ENCODE peak calls at places on chromosomes 11 and 22, in nine cellular contexts. U is bronchial epithelial cell, A is MG63, K is OCI-LY7, N is GM23248, F is colonic mucosa, S is transverse colon, V is dorsolateral prefrontal cortex, Q is epithelial cell of esophagus. C is an unnamed sample.

GRCh38 chr11:44940835-44941234 is 9.8 kb downstream of the TP53I11 start:
- DNase-seq in U (no peak), A (no peak), K (no peak), N (no peak), F (no peak), S (no peak), V (no peak), Q (no peak), C (no peak)

GRCh38 chr11:44427432-44427831 is 117.5 kb upstream of the ALX4 start:
- DNase-seq in U (no peak), A (no peak), K (peak; percentile 9), N (no peak), F (peak; percentile 18), S (no peak), V (no peak), Q (no peak), C (peak; percentile 27)

GRCh38 chr11:2444301-2445106 is at the start of the genes KCNQ1 and TRPM5:
- DNase-seq in U (no peak), A (peak; percentile 59), K (peak; percentile 69), N (no peak), F (peak; percentile 85), S (peak; percentile 87), V (no peak), Q (no peak), C (peak; percentile 83)

GRCh38 chr22:21778705-21779363 is 43.2 kb upstream of the YPEL1 start:
- DNase-seq in U (peak; percentile 13), A (no peak), K (no peak), N (peak; percentile 76), F (no peak), S (no peak), V (no peak), Q (peak; percentile 41), C (no peak)

GRCh38 chr11:15836801-15837200 is 519.5 kb downstream of the SOX6 start:
- DNase-seq in U (no peak), A (no peak), K (no peak), N (no peak), F (no peak), S (no peak), V (no peak), Q (no peak), C (no peak)

GRCh38 chr22:38317237-38317994 is at the start of gene CSNK1E:
- DNase-seq in U (no peak), A (peak; percentile 76), K (peak; percentile 79), N (peak; percentile 87), F (peak; percentile 84), S (peak; percentile 86), V (peak; percentile 83), Q (peak; percentile 73), C (peak; percentile 62)

GRCh38 chr11:11252403-11252802 is 100.6 kb downstream of the CSNK2A3 start:
- DNase-seq in U (no peak), A (no peak), K (peak; percentile 82), N (no peak), F (no peak), S (no peak), V (no peak), Q (no peak), C (no peak)

GRCh38 chr11:17526326-17526725 is 17.9 kb downstream of the USH1C start:
- DNase-seq in U (no peak), A (no peak), K (no peak), N (no peak), F (no peak), S (no peak), V (no peak), Q (no peak), C (no peak)

GRCh38 chr11:103959279-103959930 is 77.0 kb upstream of the DDI1 start:
- DNase-seq in U (no peak), A (peak; percentile 78), K (peak; percentile 38), N (peak; percentile 51), F (no peak), S (no peak), V (no peak), Q (no peak), C (no peak)

GRCh38 chr22:31489632-31490495 is at the start of gene EIF4ENIF1:
- DNase-seq in U (peak; percentile 48), A (peak; percentile 88), K (peak; percentile 87), N (peak; percentile 88), F (peak; percentile 88), S (peak; percentile 89), V (peak; percentile 83), Q (peak; percentile 87), C (peak; percentile 89)

GRCh38 chr11:118749429-118749828 is 41.5 kb downstream of the DDX6 start:
- DNase-seq in U (no peak), A (no peak), K (no peak), N (no peak), F (no peak), S (no peak), V (no peak), Q (no peak), C (no peak)

GRCh38 chr11:111331711-111332479 is 33.5 kb downstream of the POU2AF3 start:
- DNase-seq in U (peak; percentile 71), A (peak; percentile 65), K (no peak), N (peak; percentile 87), F (no peak), S (no peak), V (no peak), Q (peak; percentile 25), C (no peak)

GRCh38 chr11:113874920-113875413 is 405 bp downstream of the USP28 start:
- DNase-seq in U (peak; percentile 25), A (no peak), K (no peak), N (no peak), F (peak; percentile 45), S (no peak), V (no peak), Q (no peak), C (no peak)

GRCh38 chr11:76806131-76806530 is 23.0 kb downstream of the TSKU start:
- DNase-seq in U (no peak), A (no peak), K (no peak), N (no peak), F (peak; percentile 19), S (no peak), V (no peak), Q (no peak), C (no peak)

GRCh38 chr11:31813242-31813960 is 2.3 kb upstream of the PAX6 start:
- DNase-seq in U (no peak), A (no peak), K (no peak), N (no peak), F (no peak), S (no peak), V (no peak), Q (peak; percentile 27), C (no peak)

GRCh38 chr22:32808038-32808445 is 6.5 kb downstream of the TIMP3 start:
- DNase-seq in U (no peak), A (no peak), K (no peak), N (peak; percentile 24), F (no peak), S (no peak), V (no peak), Q (no peak), C (no peak)

GRCh38 chr11:45093761-45094455 is 52.5 kb upstream of the PRDM11 start:
- DNase-seq in U (no peak), A (no peak), K (no peak), N (no peak), F (peak; percentile 11), S (no peak), V (no peak), Q (no peak), C (no peak)

GRCh38 chr11:32231909-32232493 is 141.1 kb downstream of the RCN1 start:
- DNase-seq in U (peak; percentile 50), A (peak; percentile 13), K (peak; percentile 14), N (peak; percentile 63), F (no peak), S (no peak), V (no peak), Q (peak; percentile 50), C (peak; percentile 52)

GRCh38 chr11:21505070-21505469 is 687.8 kb upstream of the ANO5 start:
- DNase-seq in U (no peak), A (no peak), K (no peak), N (no peak), F (no peak), S (no peak), V (no peak), Q (no peak), C (no peak)

GRCh38 chr11:102473543-102473942 is 21.0 kb upstream of the TMEM123 start:
- DNase-seq in U (no peak), A (no peak), K (no peak), N (no peak), F (peak; percentile 93), S (peak; percentile 83), V (no peak), Q (no peak), C (no peak)

GRCh38 chr11:1676254-1676740 is 20.7 kb upstream of the KRTAP5-6 start:
- DNase-seq in U (no peak), A (no peak), K (no peak), N (no peak), F (no peak), S (no peak), V (no peak), Q (no peak), C (no peak)

GRCh38 chr11:911031-911889 is 650 bp upstream of the CHID1 start:
- DNase-seq in U (peak; percentile 25), A (peak; percentile 83), K (no peak), N (peak; percentile 92), F (peak; percentile 39), S (peak; percentile 47), V (peak; percentile 53), Q (peak; percentile 42), C (no peak)

DNA sequence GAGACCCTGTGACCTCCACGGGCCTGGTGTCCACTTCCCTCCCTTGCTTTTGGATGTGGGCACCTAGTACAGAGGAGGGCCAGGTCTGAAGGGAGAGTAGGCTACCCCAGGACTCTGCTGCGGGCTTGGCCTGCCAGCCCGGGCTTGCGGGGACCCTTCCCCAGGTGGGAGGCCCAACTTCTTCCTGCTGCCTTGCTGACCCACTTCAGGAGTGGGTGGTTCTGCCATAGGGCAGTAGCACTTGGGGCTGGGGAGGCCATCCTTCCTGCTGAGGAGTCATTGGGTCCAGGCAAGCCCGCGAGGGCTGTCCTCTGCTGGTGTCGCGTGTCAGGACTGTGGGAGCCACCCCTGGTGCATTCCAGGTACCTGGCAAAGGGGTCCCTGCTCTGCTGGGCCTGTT is 1250.0 kb downstream of the BRD1 start:
- DNase-seq in U (no peak), A (no peak), K (no peak), N (no peak), F (no peak), S (no peak), V (no peak), Q (no peak), C (no peak)
- H3K4me3 ChIP-seq in U (no peak overlapping the region), A (no peak overlapping the region), K (no peak overlapping the region), N (no peak overlapping the region), F (no peak overlapping the region), S (no peak overlapping the region), V (peak overlapping the region; percentile 70), Q (no peak overlapping the region), C (no peak overlapping the region)

GRCh38 chr11:65432686-65433582 is 10.3 kb downstream of the NEAT1 start:
- DNase-seq in U (peak; percentile 28), A (no peak), K (peak; percentile 72), N (peak; percentile 62), F (no peak), S (peak; percentile 3), V (no peak), Q (peak; percentile 17), C (no peak)
- H3K4me3 ChIP-seq in U (no peak overlapping the region), A (peak overlapping the region; percentile 6), K (no peak overlapping the region), N (peak overlapping the region; percentile 93), F (no peak overlapping the region), S (no peak overlapping the region), V (peak overlapping the region; percentile 81), Q (no peak overlapping the region), C (no peak overlapping the region)

GRCh38 chr11:128304666-128305485 is 282.5 kb downstream of the ETS1 start:
- DNase-seq in U (no peak), A (no peak), K (no peak), N (no peak), F (no peak), S (no peak), V (no peak), Q (no peak), C (no peak)
- H3K4me3 ChIP-seq in U (no peak overlapping the region), A (no peak overlapping the region), K (no peak overlapping the region), N (no peak overlapping the region), F (no peak overlapping the region), S (no peak overlapping the region), V (no peak overlapping the region), Q (no peak overlapping the region), C (no peak overlapping the region)

GRCh38 chr11:66111158-66111557 is 41.1 kb downstream of the PACS1 start:
- DNase-seq in U (no peak), A (no peak), K (peak; percentile 32), N (no peak), F (no peak), S (no peak), V (no peak), Q (peak; percentile 33), C (no peak)
- H3K4me3 ChIP-seq in U (no peak overlapping the region), A (no peak overlapping the region), K (no peak overlapping the region), N (no peak overlapping the region), F (no peak overlapping the region), S (no peak overlapping the region), V (no peak overlapping the region), Q (no peak overlapping the region), C (no peak overlapping the region)

C was measured in Caco-2.